ENCODE peak calls at places on chromosome 15, in eight cellular contexts. P, D, X, C, G, H, O and R are unnamed samples.

GRCh38 chr15:32867313-32867626 is 149.5 kb downstream of the GREM1 start:
- DNase-seq in P (no peak), D (peak), X (no peak), C (no peak), G (no peak), H (peak), O (no peak), R (peak)

GRCh38 chr15:95866698-95867440 is 463.6 kb upstream of the NR2F2 start:
- DNase-seq in P (no peak), D (no peak), X (no peak), C (no peak), G (no peak), H (no peak), O (no peak), R (peak)

GRCh38 chr15:78680416-78681068 is 39.5 kb upstream of the CHRNB4 start:
- DNase-seq in P (no peak), D (no peak), X (no peak), C (no peak), G (no peak), H (no peak), O (no peak), R (no peak)

GRCh38 chr15:66774001-66774814 is 72.2 kb downstream of the SMAD6 start:
- DNase-seq in P (peak), D (peak), X (peak), C (peak), G (peak), H (no peak), O (peak), R (peak)

GRCh38 chr15:100683434-100683833 is 81.0 kb downstream of the ASB7 start:
- DNase-seq in P (no peak), D (no peak), X (no peak), C (no peak), G (no peak), H (no peak), O (no peak), R (no peak)

GRCh38 chr15:85072917-85073316 is 91.3 kb downstream of the PDE8A start:
- DNase-seq in P (no peak), D (no peak), X (no peak), C (no peak), G (no peak), H (no peak), O (no peak), R (no peak)

GRCh38 chr15:77118787-77119410 is 48.0 kb upstream of the TSPAN3 start:
- DNase-seq in P (peak), D (peak), X (no peak), C (no peak), G (peak), H (peak), O (no peak), R (peak)

GRCh38 chr15:52100807-52101206 is 11.8 kb downstream of the BCL2L10 start:
- DNase-seq in P (peak), D (peak), X (peak), C (peak), G (peak), H (peak), O (peak), R (peak)

GRCh38 chr15:70701891-70702568 is 61.3 kb downstream of the UACA start:
- DNase-seq in P (peak), D (peak), X (no peak), C (no peak), G (no peak), H (no peak), O (no peak), R (peak)

GRCh38 chr15:97684249-97684648 is 276.3 kb upstream of the ARRDC4 start:
- DNase-seq in P (no peak), D (no peak), X (no peak), C (no peak), G (no peak), H (no peak), O (no peak), R (no peak)

GRCh38 chr15:75640483-75641175 is 605 bp upstream of the IMP3 start:
- DNase-seq in P (peak), D (peak), X (peak), C (peak), G (no peak), H (no peak), O (no peak), R (peak)
- TF ChIP-seq CTCF in P (peak), D (peak), X (no peak), C (peak), G (no peak), H (peak), O (no peak), R (peak)

GRCh38 chr15:94286581-94286980 is 55.2 kb downstream of the MCTP2 start:
- DNase-seq in P (no peak), D (no peak), X (no peak), C (no peak), G (no peak), H (no peak), O (no peak), R (no peak)
- H3K4me3 ChIP-seq in P (no peak), D (no peak), X (no peak), C (no peak), G (no peak), H (no peak), O (no peak), R (no peak)

DNA sequence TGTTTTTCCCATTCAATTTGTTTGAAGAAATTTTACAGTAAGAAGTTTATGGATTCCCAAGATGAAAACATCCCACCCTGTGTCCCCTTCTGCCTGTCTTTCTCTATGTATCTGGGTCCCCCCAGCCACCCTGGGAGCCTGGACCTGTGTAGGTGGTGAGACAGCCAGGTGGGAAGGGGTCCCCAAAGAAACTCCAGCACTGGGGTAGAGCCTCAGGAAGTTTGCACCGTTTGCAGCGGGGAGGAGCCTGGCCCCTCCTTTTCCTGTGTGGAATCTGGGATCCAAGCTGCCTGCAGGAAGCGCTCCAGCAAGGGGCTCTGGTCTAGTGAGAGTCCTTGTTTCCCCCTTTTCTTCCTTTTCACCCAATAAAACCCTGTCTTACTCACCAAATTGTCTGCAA is 49.4 kb upstream of the ITGA11 start:
- DNase-seq in P (no peak), D (no peak), X (no peak), C (no peak), G (no peak), H (no peak), O (no peak), R (no peak)
- TF ChIP-seq CTCF in P (no peak), D (no peak), X (no peak), C (no peak), G (no peak), H (no peak), O (no peak), R (no peak)

DNA sequence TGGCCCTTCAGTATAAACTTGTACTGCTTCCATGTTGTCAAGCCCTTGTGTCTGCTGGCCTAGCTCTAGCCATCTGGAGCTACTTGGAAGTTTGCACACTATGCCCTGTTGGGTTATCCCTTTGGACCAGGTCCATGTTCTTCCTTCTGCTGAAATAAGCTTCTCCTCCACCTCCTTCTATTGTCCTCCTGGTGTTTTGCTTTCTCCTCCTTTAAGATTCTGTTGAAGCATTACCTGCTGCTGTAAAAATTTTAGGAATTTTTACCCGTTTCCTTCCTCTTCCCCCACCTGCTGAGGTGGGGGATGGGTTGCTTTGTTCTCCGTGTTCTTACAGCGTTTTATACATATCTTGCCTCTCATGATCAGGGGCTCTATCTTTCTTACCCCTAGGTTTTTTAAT is 51.7 kb downstream of the SH3GL3 start:
- DNase-seq in P (no peak), D (no peak), X (no peak), C (no peak), G (no peak), H (no peak), O (no peak), R (no peak)
- H3K4me3 ChIP-seq in P (no peak), D (no peak), X (no peak), C (no peak), G (no peak), H (no peak), O (no peak), R (no peak)

DNA sequence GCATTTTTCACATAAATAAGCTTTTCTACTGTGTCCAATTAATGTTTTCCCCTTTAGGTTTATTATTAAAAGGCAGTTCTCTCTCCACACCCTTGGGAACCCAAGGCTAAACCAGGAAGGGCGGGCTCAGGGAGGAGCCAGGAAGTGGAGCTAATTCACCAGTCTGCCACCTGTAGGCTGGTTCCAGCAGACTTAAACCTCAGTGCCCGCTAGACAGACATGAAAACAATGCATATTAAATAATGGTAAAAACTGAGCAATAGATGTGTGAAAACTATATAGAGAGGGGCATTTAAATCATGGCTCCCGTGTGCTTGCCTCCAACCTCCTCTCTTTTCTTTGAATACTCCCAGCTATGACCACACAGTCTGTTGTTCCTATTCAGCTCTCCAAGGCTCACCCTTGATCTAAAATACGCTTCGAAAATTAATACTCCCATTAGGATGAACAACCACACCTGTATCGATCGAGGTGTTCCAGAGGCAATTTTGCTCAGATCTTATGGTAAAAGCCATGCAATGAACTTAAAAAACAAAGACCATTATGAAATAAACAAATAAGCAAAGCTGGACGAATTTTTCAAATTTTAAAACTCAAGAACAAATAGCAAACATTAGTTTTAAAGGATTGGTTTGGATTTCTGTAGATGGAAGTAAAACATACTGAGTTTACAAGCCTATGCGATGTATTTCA is 253.3 kb downstream of the TJP1 start:
- DNase-seq in P (peak), D (peak), X (no peak), C (no peak), G (no peak), H (no peak), O (no peak), R (no peak)
- TF ChIP-seq CTCF in P (no peak), D (peak), X (peak), C (peak), G (no peak), H (no peak), O (no peak), R (no peak)

DNA sequence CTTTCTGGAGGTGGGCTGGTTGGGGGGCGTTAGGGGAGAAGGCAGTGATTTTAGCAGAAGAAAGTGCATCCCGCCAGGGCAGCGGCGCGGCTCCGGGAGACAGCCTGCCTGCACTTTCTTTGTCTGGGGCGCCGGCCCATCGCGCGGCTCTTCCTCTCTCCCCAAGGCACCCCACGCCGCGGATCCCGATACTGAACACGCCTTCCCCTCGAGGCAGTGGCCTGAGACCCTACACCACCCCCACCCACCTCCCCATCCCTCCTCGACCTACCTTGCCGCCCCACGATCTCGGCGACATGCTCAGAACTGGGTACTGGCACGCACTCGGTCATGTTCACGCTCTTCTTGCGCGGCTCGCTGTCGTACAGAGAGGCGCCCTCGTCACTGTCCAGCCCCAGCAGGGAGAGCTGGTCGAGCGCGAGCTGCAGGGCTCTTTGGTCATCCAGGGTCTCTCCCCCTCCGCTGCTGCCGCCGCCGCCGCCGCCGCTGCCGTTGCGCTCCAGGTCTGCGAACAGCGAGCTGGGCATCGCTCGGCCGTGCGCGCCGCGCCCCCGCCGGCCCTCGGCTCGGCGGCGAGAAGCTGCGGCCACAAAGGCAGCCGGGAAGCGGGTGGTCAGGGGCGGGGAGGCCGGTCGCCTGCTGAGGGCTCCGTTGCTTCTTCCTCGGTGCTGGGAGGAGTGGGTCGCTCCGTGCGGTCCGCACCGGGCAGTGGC is 483 bp downstream of the MEX3B start:
- DNase-seq in P (peak), D (no peak), X (peak), C (no peak), G (peak), H (no peak), O (peak), R (peak)
- H3K4me3 ChIP-seq in P (peak), D (peak), X (peak), C (peak), G (peak), H (peak), O (peak), R (peak)